ENCODE peak calls at places on chromosomes 3 and 15, in seven cellular contexts. One of them, this sample, is unnamed.

GRCh38 chr3:126360714-126361060 is 3.5 kb upstream of the KLF15 start:
- DNase-seq in heart left ventricle: no peak
- DNase-seq in sigmoid colon: no peak
- DNase-seq in adrenal gland: peak
- DNase-seq in breast epithelium: no peak
- DNase-seq in transverse colon: peak
- DNase-seq in A549: no peak
- DNase-seq in this sample: peak

GRCh38 chr3:44983413-44984040 is 7.5 kb downstream of the EXOSC7 start:
- DNase-seq in heart left ventricle: no peak
- DNase-seq in sigmoid colon: no peak
- DNase-seq in adrenal gland: peak
- DNase-seq in breast epithelium: no peak
- DNase-seq in transverse colon: no peak
- DNase-seq in A549: no peak
- DNase-seq in this sample: no peak

GRCh38 chr15:55846108-55846707 is 103.3 kb upstream of the PRTG start:
- DNase-seq in heart left ventricle: peak
- DNase-seq in sigmoid colon: no peak
- DNase-seq in adrenal gland: peak
- DNase-seq in breast epithelium: no peak
- DNase-seq in transverse colon: peak
- DNase-seq in A549: peak
- DNase-seq in this sample: peak

GRCh38 chr15:89115547-89115946 is 27.3 kb downstream of the ABHD2 start:
- DNase-seq in heart left ventricle: no peak
- DNase-seq in sigmoid colon: no peak
- DNase-seq in adrenal gland: no peak
- DNase-seq in breast epithelium: no peak
- DNase-seq in transverse colon: peak
- DNase-seq in A549: peak
- DNase-seq in this sample: no peak

GRCh38 chr15:37095993-37096877 is 4.1 kb downstream of the MEIS2 start:
- DNase-seq in heart left ventricle: no peak
- DNase-seq in sigmoid colon: peak
- DNase-seq in adrenal gland: peak
- DNase-seq in breast epithelium: no peak
- DNase-seq in transverse colon: no peak
- DNase-seq in A549: no peak
- DNase-seq in this sample: no peak

GRCh38 chr15:42060797-42061196 is 33.6 kb downstream of the PLA2G4D start:
- DNase-seq in heart left ventricle: no peak
- DNase-seq in sigmoid colon: no peak
- DNase-seq in adrenal gland: no peak
- DNase-seq in breast epithelium: no peak
- DNase-seq in transverse colon: no peak
- DNase-seq in A549: no peak
- DNase-seq in this sample: peak

GRCh38 chr3:85210540-85210939 is 251.8 kb downstream of the CADM2 start:
- DNase-seq in heart left ventricle: no peak
- DNase-seq in sigmoid colon: no peak
- DNase-seq in adrenal gland: no peak
- DNase-seq in breast epithelium: no peak
- DNase-seq in transverse colon: no peak
- DNase-seq in A549: no peak
- DNase-seq in this sample: no peak

GRCh38 chr15:42595641-42596240 is 20.3 kb downstream of the STARD9 start:
- DNase-seq in heart left ventricle: peak
- DNase-seq in sigmoid colon: no peak
- DNase-seq in adrenal gland: no peak
- DNase-seq in breast epithelium: no peak
- DNase-seq in transverse colon: no peak
- DNase-seq in A549: no peak
- DNase-seq in this sample: no peak

GRCh38 chr15:75193976-75194375 is 7.7 kb upstream of the C15orf39 start:
- DNase-seq in heart left ventricle: no peak
- DNase-seq in sigmoid colon: no peak
- DNase-seq in adrenal gland: no peak
- DNase-seq in breast epithelium: no peak
- DNase-seq in transverse colon: no peak
- DNase-seq in A549: no peak
- DNase-seq in this sample: no peak

GRCh38 chr3:43231276-43232000 is 54.9 kb upstream of the SNRK start:
- DNase-seq in heart left ventricle: no peak
- DNase-seq in sigmoid colon: no peak
- DNase-seq in adrenal gland: no peak
- DNase-seq in breast epithelium: no peak
- DNase-seq in transverse colon: no peak
- DNase-seq in A549: no peak
- DNase-seq in this sample: no peak

GRCh38 chr3:138944136-138944658 is 2.7 kb downstream of the FOXL2 start:
- DNase-seq in heart left ventricle: no peak
- DNase-seq in sigmoid colon: no peak
- DNase-seq in adrenal gland: no peak
- DNase-seq in breast epithelium: no peak
- DNase-seq in transverse colon: no peak
- DNase-seq in A549: no peak
- DNase-seq in this sample: no peak

GRCh38 chr3:138946554-138947302 is at the start of the genes FOXL2 and FOXL2NB:
- DNase-seq in heart left ventricle: no peak
- DNase-seq in sigmoid colon: no peak
- DNase-seq in adrenal gland: peak
- DNase-seq in breast epithelium: no peak
- DNase-seq in transverse colon: no peak
- DNase-seq in A549: peak
- DNase-seq in this sample: peak

GRCh38 chr3:138947303-138948121 is 495 bp downstream of the FOXL2NB start:
- DNase-seq in heart left ventricle: no peak
- DNase-seq in sigmoid colon: no peak
- DNase-seq in adrenal gland: no peak
- DNase-seq in breast epithelium: no peak
- DNase-seq in transverse colon: no peak
- DNase-seq in A549: no peak
- DNase-seq in this sample: no peak

GRCh38 chr3:138944842-138945645 is 1.9 kb downstream of the FOXL2 start:
- DNase-seq in heart left ventricle: no peak
- DNase-seq in sigmoid colon: no peak
- DNase-seq in adrenal gland: no peak
- DNase-seq in breast epithelium: no peak
- DNase-seq in transverse colon: peak
- DNase-seq in A549: no peak
- DNase-seq in this sample: peak

GRCh38 chr3:138945646-138946553 is 1.0 kb downstream of the FOXL2 start:
- DNase-seq in heart left ventricle: no peak
- DNase-seq in sigmoid colon: no peak
- DNase-seq in adrenal gland: no peak
- DNase-seq in breast epithelium: no peak
- DNase-seq in transverse colon: peak
- DNase-seq in A549: peak
- DNase-seq in this sample: no peak
- TF ChIP-seq CTCF in heart left ventricle: no peak
- TF ChIP-seq CTCF in sigmoid colon: no peak
- TF ChIP-seq CTCF in adrenal gland: no peak
- TF ChIP-seq CTCF in breast epithelium: no peak
- TF ChIP-seq CTCF in transverse colon: peak
- TF ChIP-seq CTCF in A549: peak
- TF ChIP-seq CTCF in this sample: no peak

GRCh38 chr3:13403213-13403817 is 16.8 kb downstream of the NUP210 start:
- DNase-seq in heart left ventricle: no peak
- DNase-seq in sigmoid colon: no peak
- DNase-seq in adrenal gland: no peak
- DNase-seq in breast epithelium: no peak
- DNase-seq in transverse colon: no peak
- DNase-seq in A549: no peak
- DNase-seq in this sample: no peak

GRCh38 chr3:13406200-13406599 is 13.9 kb downstream of the NUP210 start:
- DNase-seq in heart left ventricle: no peak
- DNase-seq in sigmoid colon: no peak
- DNase-seq in adrenal gland: no peak
- DNase-seq in breast epithelium: no peak
- DNase-seq in transverse colon: no peak
- DNase-seq in A549: no peak
- DNase-seq in this sample: no peak

GRCh38 chr3:13405614-13406013 is 14.5 kb downstream of the NUP210 start:
- DNase-seq in heart left ventricle: no peak
- DNase-seq in sigmoid colon: no peak
- DNase-seq in adrenal gland: no peak
- DNase-seq in breast epithelium: no peak
- DNase-seq in transverse colon: no peak
- DNase-seq in A549: no peak
- DNase-seq in this sample: no peak

GRCh38 chr3:13403818-13404216 is 16.3 kb downstream of the NUP210 start:
- DNase-seq in heart left ventricle: no peak
- DNase-seq in sigmoid colon: no peak
- DNase-seq in adrenal gland: no peak
- DNase-seq in breast epithelium: no peak
- DNase-seq in transverse colon: no peak
- DNase-seq in A549: no peak
- DNase-seq in this sample: no peak

DNA sequence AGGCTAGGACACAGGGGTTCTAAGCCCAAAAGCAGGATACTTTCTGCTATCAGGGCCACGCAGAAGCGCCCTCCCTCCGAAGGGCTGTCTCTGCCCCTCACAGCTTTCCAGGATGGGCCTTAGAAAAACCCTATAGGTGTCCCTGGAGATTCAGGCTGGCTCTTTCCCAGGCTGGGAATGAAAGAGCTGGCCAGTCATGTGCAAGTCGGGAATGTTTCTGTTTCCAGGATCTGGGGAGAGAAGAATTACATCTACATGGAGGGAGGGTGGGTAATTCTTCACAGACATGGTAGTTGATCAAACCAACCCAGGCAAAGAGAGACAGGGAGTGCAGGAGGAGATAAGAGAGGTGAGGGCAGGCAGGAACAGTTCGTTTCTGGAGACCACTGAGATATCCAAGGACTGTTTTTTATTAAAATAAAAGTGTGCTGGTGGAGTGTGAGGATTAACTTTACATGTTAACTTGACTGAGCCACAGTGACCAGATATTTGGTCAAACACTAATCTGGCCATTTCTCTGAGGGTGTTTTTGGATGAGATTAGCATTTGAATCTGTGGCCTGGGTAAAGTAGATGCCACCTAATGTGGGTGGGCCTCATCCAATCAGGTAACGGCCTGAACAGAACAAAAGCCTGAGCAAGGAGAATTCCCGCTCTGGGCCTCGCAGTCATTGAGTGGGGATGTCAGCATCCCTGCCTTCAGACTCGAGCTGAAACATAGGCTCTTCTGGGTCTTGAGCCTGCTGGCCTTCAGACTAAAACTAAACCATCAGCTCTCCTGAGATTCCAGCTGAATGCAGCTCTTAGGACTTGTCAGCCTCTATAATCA is 15.3 kb downstream of the NUP210 start:
- DNase-seq in heart left ventricle: no peak
- DNase-seq in sigmoid colon: no peak
- DNase-seq in adrenal gland: no peak
- DNase-seq in breast epithelium: no peak
- DNase-seq in transverse colon: no peak
- DNase-seq in A549: no peak
- DNase-seq in this sample: no peak
- TF ChIP-seq POLR2A in heart left ventricle: no peak
- TF ChIP-seq POLR2A in sigmoid colon: no peak
- TF ChIP-seq POLR2A in adrenal gland: no peak
- TF ChIP-seq POLR2A in breast epithelium: no peak
- TF ChIP-seq POLR2A in transverse colon: no peak
- TF ChIP-seq POLR2A in A549: no peak
- TF ChIP-seq POLR2A in this sample: no peak

GRCh38 chr15:52806284-52806655 is 16.1 kb upstream of the ONECUT1 start:
- DNase-seq in heart left ventricle: no peak
- DNase-seq in sigmoid colon: no peak
- DNase-seq in adrenal gland: no peak
- DNase-seq in breast epithelium: no peak
- DNase-seq in transverse colon: no peak
- DNase-seq in A549: no peak
- DNase-seq in this sample: peak

GRCh38 chr15:52802110-52802509 is 12.0 kb upstream of the ONECUT1 start:
- DNase-seq in heart left ventricle: no peak
- DNase-seq in sigmoid colon: no peak
- DNase-seq in adrenal gland: no peak
- DNase-seq in breast epithelium: no peak
- DNase-seq in transverse colon: no peak
- DNase-seq in A549: no peak
- DNase-seq in this sample: no peak

GRCh38 chr15:52805351-52806283 is 15.5 kb upstream of the ONECUT1 start:
- DNase-seq in heart left ventricle: no peak
- DNase-seq in sigmoid colon: no peak
- DNase-seq in adrenal gland: no peak
- DNase-seq in breast epithelium: no peak
- DNase-seq in transverse colon: no peak
- DNase-seq in A549: no peak
- DNase-seq in this sample: no peak

GRCh38 chr15:52803543-52804306 is 13.6 kb upstream of the ONECUT1 start:
- DNase-seq in heart left ventricle: no peak
- DNase-seq in sigmoid colon: no peak
- DNase-seq in adrenal gland: no peak
- DNase-seq in breast epithelium: no peak
- DNase-seq in transverse colon: no peak
- DNase-seq in A549: no peak
- DNase-seq in this sample: no peak

GRCh38 chr15:52804526-52805081 is 14.5 kb upstream of the ONECUT1 start:
- DNase-seq in heart left ventricle: no peak
- DNase-seq in sigmoid colon: no peak
- DNase-seq in adrenal gland: no peak
- DNase-seq in breast epithelium: no peak
- DNase-seq in transverse colon: no peak
- DNase-seq in A549: no peak
- DNase-seq in this sample: peak
- H3K4me3 ChIP-seq in heart left ventricle: no peak
- H3K4me3 ChIP-seq in sigmoid colon: peak
- H3K4me3 ChIP-seq in adrenal gland: no peak
- H3K4me3 ChIP-seq in breast epithelium: peak
- H3K4me3 ChIP-seq in transverse colon: peak
- H3K4me3 ChIP-seq in A549: no peak
- H3K4me3 ChIP-seq in this sample: peak

GRCh38 chr15:53974813-53975212 is 3.4 kb upstream of the UNC13C start:
- DNase-seq in heart left ventricle: no peak
- DNase-seq in sigmoid colon: no peak
- DNase-seq in adrenal gland: no peak
- DNase-seq in breast epithelium: no peak
- DNase-seq in transverse colon: no peak
- DNase-seq in A549: peak
- DNase-seq in this sample: no peak

GRCh38 chr15:53978248-53978906 is at the start of gene UNC13C:
- DNase-seq in heart left ventricle: no peak
- DNase-seq in sigmoid colon: peak
- DNase-seq in adrenal gland: peak
- DNase-seq in breast epithelium: peak
- DNase-seq in transverse colon: peak
- DNase-seq in A549: peak
- DNase-seq in this sample: no peak

GRCh38 chr15:53974121-53974520 is 4.1 kb upstream of the UNC13C start:
- DNase-seq in heart left ventricle: no peak
- DNase-seq in sigmoid colon: no peak
- DNase-seq in adrenal gland: no peak
- DNase-seq in breast epithelium: no peak
- DNase-seq in transverse colon: no peak
- DNase-seq in A549: no peak
- DNase-seq in this sample: no peak

GRCh38 chr15:53979051-53979788 is 979 bp downstream of the UNC13C start:
- DNase-seq in heart left ventricle: no peak
- DNase-seq in sigmoid colon: no peak
- DNase-seq in adrenal gland: no peak
- DNase-seq in breast epithelium: no peak
- DNase-seq in transverse colon: no peak
- DNase-seq in A549: no peak
- DNase-seq in this sample: no peak

GRCh38 chr15:53976844-53977392 is 1.3 kb upstream of the UNC13C start:
- DNase-seq in heart left ventricle: no peak
- DNase-seq in sigmoid colon: no peak
- DNase-seq in adrenal gland: no peak
- DNase-seq in breast epithelium: peak
- DNase-seq in transverse colon: no peak
- DNase-seq in A549: peak
- DNase-seq in this sample: no peak
- TF ChIP-seq CTCF in heart left ventricle: no peak
- TF ChIP-seq CTCF in sigmoid colon: no peak
- TF ChIP-seq CTCF in adrenal gland: no peak
- TF ChIP-seq CTCF in breast epithelium: no peak
- TF ChIP-seq CTCF in transverse colon: no peak
- TF ChIP-seq CTCF in A549: peak
- TF ChIP-seq CTCF in this sample: no peak